ENCODE peak calls at places on chromosomes 3 and 15, in six cellular contexts. B is keratinocyte, V is trophoblast cell, G is tibial artery, T is endothelial cell of umbilical vein, J is left ventricle myocardium inferior. E is an unnamed sample.

GRCh38 chr3:136659253-136659652 is 92.9 kb downstream of the STAG1 start:
- DNase-seq in B (no peak), V (peak; percentile 21), G (no peak), T (peak; percentile 27), J (no peak), E (no peak)

GRCh38 chr3:155745795-155746550 is 1.1 kb upstream of the PLCH1 start:
- DNase-seq in B (no peak), V (peak; percentile 20), G (no peak), T (peak; percentile 27), J (no peak), E (peak; percentile 48)

GRCh38 chr3:194072097-194072428 is 63.9 kb upstream of the HES1 start:
- DNase-seq in B (no peak), V (no peak), G (no peak), T (no peak), J (no peak), E (no peak)

GRCh38 chr15:90496791-90497190 is 32.9 kb upstream of the CRTC3 start:
- DNase-seq in B (no peak), V (peak; percentile 12), G (no peak), T (no peak), J (no peak), E (no peak)

GRCh38 chr15:72086010-72086697 is 31.8 kb downstream of the MYO9A start:
- DNase-seq in B (no peak), V (no peak), G (no peak), T (no peak), J (peak; percentile 18), E (peak; percentile 61)

GRCh38 chr15:57865294-57865693 is 158.8 kb downstream of the POLR2M start:
- DNase-seq in B (no peak), V (no peak), G (no peak), T (no peak), J (no peak), E (no peak)

GRCh38 chr15:91961357-91961756 is 107.8 kb downstream of the SLCO3A1 start:
- DNase-seq in B (no peak), V (peak; percentile 10), G (no peak), T (no peak), J (no peak), E (no peak)

GRCh38 chr3:24119321-24119751 is 174.2 kb downstream of the NR1D2 start:
- DNase-seq in B (no peak), V (peak; percentile 48), G (no peak), T (no peak), J (no peak), E (peak; percentile 41)

GRCh38 chr3:8658326-8659212 is 14.0 kb upstream of the SSUH2 start:
- DNase-seq in B (no peak), V (no peak), G (peak; percentile 77), T (peak; percentile 94), J (peak; percentile 85), E (peak; percentile 90)

GRCh38 chr3:151156618-151157216 is 46.3 kb downstream of the GPR171 start:
- DNase-seq in B (peak; percentile 30), V (peak; percentile 79), G (no peak), T (peak; percentile 59), J (no peak), E (no peak)

GRCh38 chr3:42703695-42704025 is 1.1 kb upstream of the HHATL start:
- DNase-seq in B (no peak), V (no peak), G (peak; percentile 14), T (no peak), J (no peak), E (peak; percentile 3)

GRCh38 chr3:55327131-55327920 is 159.8 kb downstream of the WNT5A start:
- DNase-seq in B (no peak), V (peak; percentile 32), G (no peak), T (no peak), J (no peak), E (no peak)

GRCh38 chr3:44992555-44993470 is 16.8 kb downstream of the EXOSC7 start:
- DNase-seq in B (peak; percentile 82), V (peak; percentile 70), G (no peak), T (no peak), J (no peak), E (no peak)

GRCh38 chr3:48633743-48634142 is 1.5 kb downstream of the SLC26A6 start:
- DNase-seq in B (no peak), V (no peak), G (no peak), T (no peak), J (no peak), E (no peak)

GRCh38 chr3:23129817-23130216 is 73.3 kb upstream of the UBE2E2 start:
- DNase-seq in B (no peak), V (peak; percentile 84), G (no peak), T (no peak), J (no peak), E (no peak)

GRCh38 chr3:131586277-131586676 is 83.5 kb upstream of the MRPL3 start:
- DNase-seq in B (no peak), V (no peak), G (no peak), T (no peak), J (no peak), E (no peak)

GRCh38 chr3:33716227-33716626 is 1.8 kb downstream of the CLASP2 start:
- DNase-seq in B (no peak), V (no peak), G (no peak), T (no peak), J (no peak), E (no peak)

GRCh38 chr15:22979069-22979698 is 984 bp downstream of the CYFIP1 start:
- DNase-seq in B (no peak), V (peak; percentile 73), G (peak; percentile 57), T (peak; percentile 59), J (peak; percentile 54), E (peak; percentile 67)

GRCh38 chr3:194486540-194487288 is at the start of gene ATP13A3:
- DNase-seq in B (peak; percentile 45), V (peak; percentile 94), G (peak; percentile 88), T (peak; percentile 87), J (peak; percentile 90), E (peak; percentile 93)

DNA sequence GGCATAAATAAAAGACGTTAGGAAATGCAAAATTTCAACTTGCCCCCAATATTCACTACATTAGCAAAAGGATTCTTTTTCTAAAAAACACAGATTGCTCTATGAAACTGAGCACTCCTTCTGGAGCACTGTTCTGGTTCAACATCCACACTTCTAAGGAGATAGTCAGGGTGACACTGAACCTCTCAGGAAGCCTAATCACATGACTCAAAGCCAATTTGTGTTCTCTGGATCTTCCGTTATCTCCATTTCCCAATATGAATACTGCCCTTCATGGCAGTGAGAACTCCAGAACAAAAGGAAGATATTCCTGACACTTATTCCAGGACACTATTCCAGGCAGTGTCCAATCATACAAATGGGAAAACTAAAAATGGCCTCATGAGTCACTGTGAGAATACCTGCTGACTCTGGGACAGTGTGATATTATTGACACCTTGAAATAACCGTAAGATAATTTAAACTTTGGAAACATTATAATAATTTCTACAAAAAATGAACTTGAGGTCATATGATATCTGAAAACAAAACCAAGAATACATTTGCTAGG is 21.4 kb upstream of the TRPM7 start:
- DNase-seq in B (no peak), V (no peak), G (no peak), T (no peak), J (no peak), E (no peak)
- H3K27ac ChIP-seq in B (no peak overlapping the region), V (no peak overlapping the region), G (no peak overlapping the region), T (no peak overlapping the region), J (peak overlapping the region; percentile 86), E (no peak overlapping the region)

DNA sequence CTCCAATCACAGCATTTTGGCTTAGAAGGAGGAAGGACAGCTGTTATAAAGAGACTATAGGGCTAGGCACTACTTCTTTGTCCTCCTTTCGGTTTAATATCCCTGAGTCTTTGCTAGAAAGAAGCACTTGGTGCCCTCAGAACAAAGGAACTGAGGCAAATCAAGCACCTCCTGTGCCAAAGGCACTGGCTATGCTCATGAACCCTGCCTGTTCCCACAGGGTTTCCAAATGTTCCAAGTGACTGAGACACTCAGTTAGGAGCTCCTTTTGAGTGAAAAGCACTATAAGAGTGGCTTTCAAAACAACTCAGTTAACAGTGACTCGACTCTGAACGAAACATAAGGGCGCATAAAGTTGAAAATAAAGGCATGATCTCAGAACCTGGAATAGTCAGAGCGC is 25.0 kb downstream of the TBC1D2B start:
- DNase-seq in B (no peak), V (no peak), G (no peak), T (no peak), J (no peak), E (no peak)
- H3K4me1 ChIP-seq in B (peaks cover 18% of the 10 kb centered on the region), V (peaks cover 16% of the 10 kb centered on the region), G (peaks cover 53% of the 10 kb centered on the region), T (peaks cover 62% of the 10 kb centered on the region), J (peaks cover 84% of the 10 kb centered on the region), E (peaks cover 83% of the 10 kb centered on the region)

GRCh38 chr15:25220834-25221233 is 218.0 kb downstream of the UBE3A start:
- DNase-seq in B (no peak), V (no peak), G (no peak), T (no peak), J (no peak), E (no peak)
- H3K9me3 ChIP-seq in B (peaks cover 15% of the 10 kb centered on the region), V (peaks cover 95% of the 10 kb centered on the region), G (peaks cover 10% of the 10 kb centered on the region), T (peaks cover 16% of the 10 kb centered on the region), J (peaks cover 39% of the 10 kb centered on the region), E (peaks cover 16% of the 10 kb centered on the region)

GRCh38 chr3:10248184-10248983 is at the start of gene TATDN2:
- DNase-seq in B (peak; percentile 88), V (peak; percentile 99), G (peak; percentile 96), T (peak; percentile 95), J (peak; percentile 98), E (peak; percentile 97)
- H3K27ac ChIP-seq in B (peak within 1 kb of the TSS; percentile 83), V (no peak within 1 kb of the TSS), G (peak within 1 kb of the TSS; percentile 77), T (peak within 1 kb of the TSS; percentile 18), J (peak within 1 kb of the TSS; percentile 91), E (peak within 1 kb of the TSS; percentile 92)

DNA sequence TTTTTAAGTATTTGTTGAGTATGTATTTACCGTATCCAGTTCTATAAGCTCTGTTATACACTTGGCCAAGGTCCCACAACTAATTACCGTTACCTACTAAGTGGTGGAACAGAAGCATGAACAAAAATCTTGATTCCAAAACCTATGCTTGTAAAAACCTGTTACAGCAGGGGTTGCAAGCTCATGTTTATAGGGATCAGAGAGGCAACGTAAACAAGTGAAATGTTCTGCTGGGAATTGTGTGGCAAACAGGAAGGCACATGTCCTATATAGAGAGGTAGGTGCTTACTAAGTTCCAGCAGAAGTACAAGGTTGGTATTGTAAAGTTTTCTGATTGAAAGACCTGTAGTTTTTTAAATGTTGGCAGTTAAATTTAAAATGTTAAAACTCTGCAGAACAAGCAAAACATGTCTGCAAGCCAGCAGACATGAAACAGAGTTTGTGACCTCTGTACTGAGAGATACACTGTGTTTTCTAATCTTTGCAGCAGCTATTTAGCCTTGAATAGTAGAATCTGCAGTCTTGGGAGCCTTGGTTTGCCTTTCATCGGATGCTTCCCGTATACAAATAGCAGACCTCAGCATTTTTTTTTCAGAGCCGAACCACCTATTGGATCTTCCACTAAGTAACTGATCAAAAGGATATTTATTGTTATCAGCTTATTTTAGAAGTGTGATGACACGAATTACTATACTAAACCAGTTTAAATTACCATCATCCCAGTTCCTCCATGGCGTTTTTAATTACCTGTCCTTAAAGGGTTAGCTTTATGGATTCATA is 11.4 kb downstream of the IREB2 start:
- DNase-seq in B (no peak), V (no peak), G (no peak), T (no peak), J (no peak), E (no peak)
- H3K4me1 ChIP-seq in B (peaks cover 19% of the 10 kb centered on the region), V (peaks cover 11% of the 10 kb centered on the region), G (no peaks in the 10 kb centered on the region), T (no peaks in the 10 kb centered on the region), J (peaks cover 67% of the 10 kb centered on the region), E (peaks cover 60% of the 10 kb centered on the region)